ENCODE peak calls at places on chromosomes 6 and 20, in seven cellular contexts. V, G, Q, L, J, W and D are unnamed samples.

GRCh38 chr20:36941403-36941835 is 10.1 kb downstream of the SAMHD1 start:
- ATAC-seq in V (no peak), G (peak; percentile 3), Q (no peak), L (no peak), J (no peak), W (no peak), D (no peak)

GRCh38 chr6:44662461-44663121 is 275.1 kb downstream of the CDC5L start:
- ATAC-seq in V (no peak), G (peak; percentile 15), Q (no peak), L (no peak), J (peak; percentile 33), W (no peak), D (no peak)

GRCh38 chr6:150759500-150759899 is 106.0 kb upstream of the MTHFD1L start:
- ATAC-seq in V (no peak), G (no peak), Q (no peak), L (no peak), J (no peak), W (no peak), D (no peak)

GRCh38 chr6:147906361-147906760 is 397.9 kb downstream of the SAMD5 start:
- ATAC-seq in V (no peak), G (no peak), Q (no peak), L (no peak), J (no peak), W (no peak), D (no peak)

GRCh38 chr6:142030115-142030619 is 102.6 kb upstream of the GJE1 start:
- ATAC-seq in V (no peak), G (no peak), Q (no peak), L (no peak), J (no peak), W (no peak), D (no peak)

GRCh38 chr6:31114970-31115849 is 610 bp downstream of the PSORS1C1 start:
- ATAC-seq in V (peak; percentile 17), G (no peak), Q (no peak), L (peak; percentile 74), J (no peak), W (peak; percentile 33), D (no peak)

GRCh38 chr20:38833154-38833856 is 27.8 kb downstream of the PPP1R16B start:
- ATAC-seq in V (no peak), G (no peak), Q (no peak), L (no peak), J (no peak), W (no peak), D (no peak)

GRCh38 chr6:2909718-2910117 is 6.6 kb upstream of the SERPINB9 start:
- ATAC-seq in V (no peak), G (no peak), Q (no peak), L (no peak), J (no peak), W (no peak), D (no peak)

GRCh38 chr6:13760307-13760706 is 48.7 kb upstream of the RANBP9 start:
- ATAC-seq in V (no peak), G (no peak), Q (no peak), L (no peak), J (no peak), W (no peak), D (no peak)

GRCh38 chr20:8489094-8489883 is 357.2 kb downstream of the PLCB1 start:
- ATAC-seq in V (no peak), G (no peak), Q (no peak), L (no peak), J (no peak), W (no peak), D (no peak)

GRCh38 chr6:68039641-68040311 is 595.3 kb upstream of the ADGRB3 start:
- ATAC-seq in V (no peak), G (no peak), Q (no peak), L (no peak), J (no peak), W (no peak), D (no peak)

GRCh38 chr20:6733965-6734364 is 33.5 kb upstream of the BMP2 start:
- ATAC-seq in V (no peak), G (no peak), Q (no peak), L (no peak), J (no peak), W (no peak), D (no peak)

GRCh38 chr20:6739406-6739805 is 28.1 kb upstream of the BMP2 start:
- ATAC-seq in V (no peak), G (peak; percentile 69), Q (peak; percentile 94), L (no peak), J (peak; percentile 38), W (no peak), D (no peak)

GRCh38 chr20:6740096-6740495 is 27.4 kb upstream of the BMP2 start:
- ATAC-seq in V (no peak), G (peak; percentile 53), Q (no peak), L (no peak), J (no peak), W (no peak), D (no peak)

GRCh38 chr20:6731951-6732580 is 35.4 kb upstream of the BMP2 start:
- ATAC-seq in V (peak; percentile 73), G (peak; percentile 39), Q (peak; percentile 79), L (no peak), J (peak; percentile 55), W (no peak), D (peak; percentile 74)

DNA sequence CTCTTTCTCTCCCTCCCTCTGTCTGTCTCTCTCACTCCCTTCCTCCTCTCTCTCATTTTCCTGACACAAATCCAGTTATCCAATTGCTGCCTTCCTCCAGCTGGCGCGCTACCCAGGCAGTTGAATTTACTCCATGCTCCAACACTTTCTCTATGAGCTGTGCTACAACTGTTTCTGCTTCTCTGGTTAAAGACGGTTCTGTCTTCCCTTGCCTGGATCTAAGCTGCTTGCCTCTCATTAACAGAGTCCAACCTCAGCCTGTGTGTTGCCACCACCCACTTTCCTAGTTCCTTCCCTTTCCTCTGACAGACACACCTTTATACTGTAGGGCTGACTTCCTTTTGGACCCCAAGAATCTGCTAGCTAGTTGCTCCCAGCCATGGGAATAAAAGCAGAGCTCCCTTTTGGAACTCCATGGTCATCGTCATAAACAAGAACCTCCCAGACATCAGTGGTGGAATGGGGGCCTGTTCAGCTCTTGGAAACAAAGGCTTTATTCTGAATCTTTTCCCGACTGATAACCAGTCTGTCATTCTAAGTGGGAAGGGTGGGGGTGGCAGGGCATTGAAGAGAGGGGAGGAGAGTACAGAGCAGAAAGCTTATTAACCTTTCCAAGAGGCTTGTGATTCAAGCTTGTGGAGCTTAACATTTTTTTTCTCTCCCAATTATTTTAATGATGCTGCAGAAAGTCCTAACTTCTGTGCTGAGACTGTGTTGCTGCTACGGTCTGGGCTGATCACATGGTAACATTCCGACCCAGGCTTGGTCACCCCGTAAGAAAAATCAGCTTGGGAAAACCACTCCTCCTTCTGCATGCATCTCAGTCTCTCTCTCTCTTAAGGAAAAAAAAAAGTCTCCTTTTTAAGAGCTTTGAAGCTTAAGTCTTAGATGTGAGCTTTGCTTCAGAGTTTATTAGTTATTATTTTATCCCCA is 31.3 kb upstream of the BMP2 start:
- ATAC-seq in V (no peak), G (peak; percentile 62), Q (peak; percentile 8), L (no peak), J (peak; percentile 63), W (no peak), D (no peak)
- H3K27ac ChIP-seq in V (peak overlapping the region; percentile 22), G (peak overlapping the region; percentile 39), Q (no peak overlapping the region), L (no peak overlapping the region), J (peak overlapping the region; percentile 14), W (peak overlapping the region; percentile 31), D (no peak overlapping the region)

GRCh38 chr6:158607411-158608170 is 37.0 kb downstream of the DYNLT1 start:
- ATAC-seq in V (peak; percentile 46), G (no peak), Q (no peak), L (no peak), J (no peak), W (no peak), D (no peak)

GRCh38 chr6:158606935-158607334 is 37.6 kb downstream of the DYNLT1 start:
- ATAC-seq in V (no peak), G (no peak), Q (no peak), L (no peak), J (no peak), W (no peak), D (no peak)

GRCh38 chr6:158605266-158605878 is 39.2 kb downstream of the DYNLT1 start:
- ATAC-seq in V (peak; percentile 58), G (peak; percentile 85), Q (peak; percentile 88), L (peak; percentile 91), J (peak; percentile 70), W (peak; percentile 85), D (peak; percentile 63)

GRCh38 chr6:158603261-158604047 is 41.1 kb downstream of the DYNLT1 start:
- ATAC-seq in V (no peak), G (peak; percentile 41), Q (no peak), L (no peak), J (peak; percentile 26), W (no peak), D (no peak)

DNA sequence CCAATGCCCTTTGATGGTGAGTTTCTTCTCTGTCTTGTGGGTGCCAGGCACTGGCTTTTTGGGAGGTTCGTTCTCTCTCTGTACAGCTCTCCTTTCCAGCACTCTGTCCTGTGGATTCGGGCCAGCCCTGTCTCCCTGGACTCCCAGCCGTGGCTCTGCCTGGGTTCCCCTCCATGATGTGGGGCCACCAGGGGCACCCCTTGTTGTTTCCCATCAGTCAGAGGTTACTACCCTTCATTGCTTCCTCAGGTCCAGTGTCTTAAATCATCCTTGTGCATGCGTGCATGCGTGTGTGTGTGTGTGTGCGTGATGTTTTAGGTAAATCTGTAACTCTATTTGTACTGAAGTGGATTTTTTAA is 40.5 kb downstream of the DYNLT1 start:
- ATAC-seq in V (no peak), G (peak; percentile 42), Q (no peak), L (no peak), J (peak; percentile 7), W (no peak), D (no peak)
- H3K36me3 ChIP-seq in V (peaks cover 18% of the 10 kb centered on the region), G (peaks cover 25% of the 10 kb centered on the region), Q (peaks cover 5% of the 10 kb centered on the region), L (peaks cover 16% of the 10 kb centered on the region), J (peaks cover 20% of the 10 kb centered on the region), W (peaks cover 7% of the 10 kb centered on the region), D (no peaks in the 10 kb centered on the region)

DNA sequence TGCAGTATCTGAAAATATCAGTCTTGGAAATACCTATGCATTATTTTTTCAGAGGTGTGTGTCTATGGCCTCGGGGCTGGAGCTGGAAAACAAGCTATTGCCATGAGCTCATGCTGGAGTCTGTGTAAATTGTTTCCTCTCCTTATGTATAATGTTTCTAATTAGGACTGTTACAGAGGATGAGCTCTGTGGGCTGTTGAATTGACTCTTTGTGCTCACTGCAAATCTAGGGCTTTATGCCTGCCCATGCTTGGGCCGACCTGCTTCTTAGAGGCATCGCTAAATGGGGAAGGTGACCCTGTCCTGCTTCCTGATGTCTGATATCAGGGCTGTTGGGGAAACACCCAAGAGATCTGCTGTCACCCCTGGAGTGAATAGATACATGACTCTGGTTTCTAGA is 80.8 kb upstream of the SLC22A16 start:
- ATAC-seq in V (no peak), G (no peak), Q (no peak), L (no peak), J (no peak), W (no peak), D (no peak)
- H3K27ac ChIP-seq in V (no peak overlapping the region), G (no peak overlapping the region), Q (no peak overlapping the region), L (no peak overlapping the region), J (no peak overlapping the region), W (no peak overlapping the region), D (no peak overlapping the region)

DNA sequence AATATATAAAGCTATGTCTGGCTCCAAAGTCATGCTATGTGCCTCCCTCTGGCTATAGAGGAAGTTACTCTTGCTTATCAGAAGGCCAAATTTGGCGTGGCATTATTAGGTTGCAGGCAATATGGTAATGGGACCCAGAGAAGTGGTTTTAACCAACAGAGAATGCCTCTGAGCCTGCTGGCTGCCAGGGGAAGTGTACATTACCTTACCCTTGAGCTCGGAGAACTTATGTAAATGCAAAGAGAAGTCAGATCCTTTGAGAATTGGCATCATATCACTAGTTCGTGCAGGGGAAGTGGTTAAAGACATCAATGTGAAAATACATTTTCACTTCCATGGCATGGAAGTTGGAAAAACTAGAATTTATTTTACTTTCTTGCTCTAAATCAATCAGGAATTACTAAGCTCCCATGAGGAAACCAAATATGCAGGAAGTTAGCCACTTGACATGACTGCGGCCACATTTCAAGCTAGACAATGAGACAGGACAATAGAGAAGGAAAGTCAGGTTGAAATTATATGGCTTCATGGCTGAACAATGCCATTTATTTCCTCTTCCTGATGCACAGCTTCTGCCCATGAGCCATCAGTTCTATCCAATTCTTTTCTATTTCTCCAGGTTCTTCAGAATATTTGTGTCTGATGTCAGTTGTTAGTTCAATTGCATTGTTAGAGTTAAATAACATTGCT is 134.0 kb upstream of the PHACTR1 start:
- ATAC-seq in V (no peak), G (no peak), Q (no peak), L (no peak), J (no peak), W (no peak), D (no peak)
- H3K36me3 ChIP-seq in V (no peaks in the 10 kb centered on the region), G (no peaks in the 10 kb centered on the region), Q (no peaks in the 10 kb centered on the region), L (no peaks in the 10 kb centered on the region), J (no peaks in the 10 kb centered on the region), W (no peaks in the 10 kb centered on the region), D (no peaks in the 10 kb centered on the region)